ENCODE peak calls at places on chromosomes 11 and 22, in five cellular contexts. One of them, this sample, is unnamed.

GRCh38 chr11:61700221-61700620 is 20.0 kb downstream of the DAGLA start:
- DNase-seq in T follicular helper cell: no peak
- DNase-seq in NCI-H1092: no peak
- DNase-seq in stromal cell of bone marrow: no peak
- DNase-seq in GM12865: no peak
- DNase-seq in this sample: peak; percentile 80

GRCh38 chr11:8763070-8763469 is 80.5 kb downstream of the RPL27A start:
- DNase-seq in stromal cell of bone marrow: no peak
- DNase-seq in NCI-H1092: no peak
- DNase-seq in T follicular helper cell: no peak
- DNase-seq in GM12865: no peak
- DNase-seq in this sample: no peak

GRCh38 chr22:36765131-36765942 is 10.6 kb downstream of the IFT27 start:
- DNase-seq in NCI-H1092: no peak
- DNase-seq in T follicular helper cell: no peak
- DNase-seq in GM12865: no peak
- DNase-seq in stromal cell of bone marrow: no peak
- DNase-seq in this sample: no peak

GRCh38 chr11:63775221-63775620 is 6.6 kb upstream of the ZFTA start:
- DNase-seq in GM12865: no peak
- DNase-seq in T follicular helper cell: no peak
- DNase-seq in stromal cell of bone marrow: no peak
- DNase-seq in NCI-H1092: no peak
- DNase-seq in this sample: peak; percentile 46

GRCh38 chr11:88950975-88951374 is 114.8 kb downstream of the GRM5 start:
- DNase-seq in T follicular helper cell: no peak
- DNase-seq in GM12865: peak; percentile 2
- DNase-seq in stromal cell of bone marrow: no peak
- DNase-seq in NCI-H1092: no peak
- DNase-seq in this sample: no peak

GRCh38 chr11:119222308-119222707 is 16.2 kb downstream of the CBL start:
- DNase-seq in GM12865: no peak
- DNase-seq in stromal cell of bone marrow: peak; percentile 49
- DNase-seq in T follicular helper cell: no peak
- DNase-seq in NCI-H1092: peak; percentile 52
- DNase-seq in this sample: peak; percentile 65

GRCh38 chr22:36136475-36136874 is 24.1 kb downstream of the APOL3 start:
- DNase-seq in GM12865: no peak
- DNase-seq in T follicular helper cell: no peak
- DNase-seq in stromal cell of bone marrow: peak; percentile 80
- DNase-seq in NCI-H1092: no peak
- DNase-seq in this sample: peak; percentile 78

GRCh38 chr22:38177926-38178604 is 3.6 kb downstream of the PLA2G6 start:
- DNase-seq in GM12865: peak; percentile 19
- DNase-seq in NCI-H1092: no peak
- DNase-seq in stromal cell of bone marrow: no peak
- DNase-seq in T follicular helper cell: no peak
- DNase-seq in this sample: peak; percentile 82

GRCh38 chr11:121929581-121929980 is 186.4 kb downstream of the BLID start:
- DNase-seq in stromal cell of bone marrow: no peak
- DNase-seq in GM12865: no peak
- DNase-seq in T follicular helper cell: no peak
- DNase-seq in NCI-H1092: peak; percentile 78
- DNase-seq in this sample: peak; percentile 46

GRCh38 chr11:294795-295194 is 4.5 kb downstream of the IFITM5 start:
- DNase-seq in T follicular helper cell: no peak
- DNase-seq in stromal cell of bone marrow: no peak
- DNase-seq in GM12865: no peak
- DNase-seq in NCI-H1092: no peak
- DNase-seq in this sample: no peak

GRCh38 chr11:68312117-68312779 is at the start of gene LRP5:
- DNase-seq in NCI-H1092: peak; percentile 24
- DNase-seq in T follicular helper cell: no peak
- DNase-seq in stromal cell of bone marrow: no peak
- DNase-seq in GM12865: peak; percentile 40
- DNase-seq in this sample: no peak

GRCh38 chr11:47257518-47258316 is at the start of gene NR1H3:
- DNase-seq in stromal cell of bone marrow: peak; percentile 38
- DNase-seq in GM12865: no peak
- DNase-seq in T follicular helper cell: no peak
- DNase-seq in NCI-H1092: no peak
- DNase-seq in this sample: peak; percentile 69

GRCh38 chr11:76919887-76920746 is 59.4 kb downstream of the ACER3 start:
- DNase-seq in stromal cell of bone marrow: peak; percentile 80
- DNase-seq in T follicular helper cell: peak; percentile 41
- DNase-seq in GM12865: peak; percentile 87
- DNase-seq in NCI-H1092: peak; percentile 90
- DNase-seq in this sample: peak; percentile 82

GRCh38 chr11:18016789-18017188 is 3.9 kb upstream of the SERGEF start:
- DNase-seq in NCI-H1092: no peak
- DNase-seq in stromal cell of bone marrow: no peak
- DNase-seq in T follicular helper cell: no peak
- DNase-seq in GM12865: no peak
- DNase-seq in this sample: peak; percentile 30

GRCh38 chr11:66312549-66313320 is 4.1 kb downstream of the CD248 start:
- DNase-seq in GM12865: peak; percentile 97
- DNase-seq in T follicular helper cell: peak; percentile 99
- DNase-seq in NCI-H1092: peak; percentile 90
- DNase-seq in stromal cell of bone marrow: peak; percentile 99
- DNase-seq in this sample: peak; percentile 99

GRCh38 chr22:42346722-42347121 is 76.3 kb upstream of the TCF20 start:
- DNase-seq in stromal cell of bone marrow: no peak
- DNase-seq in T follicular helper cell: no peak
- DNase-seq in GM12865: no peak
- DNase-seq in NCI-H1092: no peak
- DNase-seq in this sample: no peak

GRCh38 chr22:33914699-33915098 is 5.6 kb downstream of the LARGE1 start:
- DNase-seq in GM12865: no peak
- DNase-seq in stromal cell of bone marrow: no peak
- DNase-seq in T follicular helper cell: no peak
- DNase-seq in NCI-H1092: no peak
- DNase-seq in this sample: no peak

GRCh38 chr11:93542753-93543246 is 391 bp downstream of the SMCO4 start:
- DNase-seq in GM12865: no peak
- DNase-seq in stromal cell of bone marrow: no peak
- DNase-seq in T follicular helper cell: no peak
- DNase-seq in NCI-H1092: peak; percentile 58
- DNase-seq in this sample: no peak

GRCh38 chr11:1397146-1397861 is 7.6 kb downstream of the BRSK2 start:
- DNase-seq in stromal cell of bone marrow: no peak
- DNase-seq in NCI-H1092: no peak
- DNase-seq in T follicular helper cell: no peak
- DNase-seq in GM12865: no peak
- DNase-seq in this sample: no peak

GRCh38 chr22:30196141-30196866 is 50.3 kb downstream of the LIF start:
- DNase-seq in stromal cell of bone marrow: peak; percentile 100
- DNase-seq in NCI-H1092: peak; percentile 67
- DNase-seq in T follicular helper cell: peak; percentile 3
- DNase-seq in GM12865: peak; percentile 55
- DNase-seq in this sample: peak; percentile 100

GRCh38 chr11:125950696-125951645 is 5.1 kb downstream of the VSIG10L2 start:
- DNase-seq in GM12865: no peak
- DNase-seq in T follicular helper cell: no peak
- DNase-seq in NCI-H1092: no peak
- DNase-seq in stromal cell of bone marrow: peak; percentile 51
- DNase-seq in this sample: no peak

GRCh38 chr22:24077416-24077815 is 66.3 kb downstream of the CABIN1 start:
- DNase-seq in GM12865: no peak
- DNase-seq in stromal cell of bone marrow: no peak
- DNase-seq in NCI-H1092: no peak
- DNase-seq in T follicular helper cell: no peak
- DNase-seq in this sample: no peak

GRCh38 chr22:49827853-49828598 is at the start of gene BRD1:
- DNase-seq in stromal cell of bone marrow: peak; percentile 38
- DNase-seq in T follicular helper cell: no peak
- DNase-seq in NCI-H1092: no peak
- DNase-seq in GM12865: peak; percentile 83
- DNase-seq in this sample: peak; percentile 69

GRCh38 chr11:95156916-95157568 is 67.4 kb downstream of the ENDOD1 start:
- DNase-seq in GM12865: no peak
- DNase-seq in stromal cell of bone marrow: no peak
- DNase-seq in NCI-H1092: no peak
- DNase-seq in T follicular helper cell: no peak
- DNase-seq in this sample: no peak

GRCh38 chr11:216081-216974 is 8.8 kb downstream of the RIC8A start:
- DNase-seq in NCI-H1092: no peak
- DNase-seq in stromal cell of bone marrow: no peak
- DNase-seq in GM12865: no peak
- DNase-seq in T follicular helper cell: no peak
- DNase-seq in this sample: no peak

GRCh38 chr11:60813324-60813723 is 28.2 kb downstream of the MS4A10 start:
- DNase-seq in stromal cell of bone marrow: no peak
- DNase-seq in T follicular helper cell: no peak
- DNase-seq in NCI-H1092: no peak
- DNase-seq in GM12865: no peak
- DNase-seq in this sample: no peak

GRCh38 chr11:35021589-35021988 is 105.2 kb downstream of the PDHX start:
- DNase-seq in NCI-H1092: no peak
- DNase-seq in stromal cell of bone marrow: no peak
- DNase-seq in GM12865: no peak
- DNase-seq in T follicular helper cell: no peak
- DNase-seq in this sample: no peak

GRCh38 chr22:39317756-39318506 is 1.5 kb downstream of the RPL3 start:
- DNase-seq in GM12865: no peak
- DNase-seq in stromal cell of bone marrow: peak; percentile 39
- DNase-seq in T follicular helper cell: no peak
- DNase-seq in NCI-H1092: no peak
- DNase-seq in this sample: peak; percentile 27

GRCh38 chr11:106989056-106989455 is 29.2 kb downstream of the GUCY1A2 start:
- DNase-seq in GM12865: no peak
- DNase-seq in T follicular helper cell: no peak
- DNase-seq in NCI-H1092: no peak
- DNase-seq in stromal cell of bone marrow: no peak
- DNase-seq in this sample: peak; percentile 79

GRCh38 chr11:128420943-128421342 is 166.4 kb downstream of the ETS1 start:
- DNase-seq in stromal cell of bone marrow: peak; percentile 73
- DNase-seq in NCI-H1092: no peak
- DNase-seq in GM12865: no peak
- DNase-seq in T follicular helper cell: no peak
- DNase-seq in this sample: peak; percentile 100

GRCh38 chr22:33894515-33894914 is 25.8 kb downstream of the LARGE1 start:
- DNase-seq in NCI-H1092: no peak
- DNase-seq in GM12865: no peak
- DNase-seq in T follicular helper cell: no peak
- DNase-seq in stromal cell of bone marrow: no peak
- DNase-seq in this sample: no peak

GRCh38 chr11:62508336-62509058 is 38.1 kb downstream of the AHNAK start:
- DNase-seq in T follicular helper cell: no peak
- DNase-seq in GM12865: peak; percentile 16
- DNase-seq in NCI-H1092: no peak
- DNase-seq in stromal cell of bone marrow: peak; percentile 59
- DNase-seq in this sample: peak; percentile 31